ENCODE peak calls at places on chromosomes 16 and 17, in eight cellular contexts. D, L, R, M, P, F, Q and G are unnamed samples.

GRCh38 chr17:54013117-54013516 is 190.4 kb downstream of the KIF2B start:
- DNase-seq in M (no peak), D (no peak), F (no peak), R (no peak), P (no peak), L (no peak), Q (no peak), G (no peak)

GRCh38 chr17:49603238-49603637 is 27.6 kb downstream of the NXPH3 start:
- DNase-seq in Q (no peak), M (no peak), R (no peak), L (peak), P (no peak), D (peak), F (no peak), G (no peak)

GRCh38 chr17:883586-883962 is 96.0 kb downstream of the NXN start:
- DNase-seq in Q (no peak), F (no peak), L (no peak), R (no peak), D (no peak), M (no peak), P (no peak), G (no peak)

GRCh38 chr17:39617100-39617445 is 9.4 kb upstream of the NEUROD2 start:
- DNase-seq in Q (no peak), F (no peak), L (no peak), D (no peak), P (no peak), R (no peak), M (no peak), G (no peak)

GRCh38 chr17:36599546-36600250 is 1.7 kb upstream of the MRM1 start:
- DNase-seq in F (no peak), R (no peak), Q (no peak), D (no peak), L (no peak), P (no peak), M (no peak), G (no peak)

GRCh38 chr16:81624718-81625543 is 154.2 kb upstream of the PLCG2 start:
- DNase-seq in D (peak), Q (no peak), F (no peak), P (no peak), R (no peak), L (peak), M (no peak), G (no peak)

GRCh38 chr16:88510091-88510719 is 57.1 kb downstream of the ZFPM1 start:
- DNase-seq in M (no peak), R (no peak), P (no peak), Q (no peak), F (no peak), L (no peak), D (no peak), G (no peak)

GRCh38 chr16:18969050-18969854 is 14.5 kb upstream of the TMC7 start:
- DNase-seq in D (peak), L (peak), R (peak), P (peak), Q (peak), M (peak), F (no peak), G (peak)

GRCh38 chr17:51873302-51873701 is 285.2 kb downstream of the CA10 start:
- DNase-seq in R (no peak), P (no peak), L (no peak), D (no peak), F (no peak), M (no peak), Q (no peak), G (no peak)

GRCh38 chr16:4859900-4860255 is 12.6 kb downstream of the UBN1 start:
- DNase-seq in P (peak), L (peak), M (peak), D (no peak), F (no peak), R (no peak), Q (no peak), G (no peak)

GRCh38 chr16:71473891-71474290 is 11.8 kb upstream of the ZNF23 start:
- DNase-seq in Q (no peak), F (no peak), R (no peak), D (no peak), P (no peak), M (no peak), L (peak), G (peak)

GRCh38 chr16:4928227-4928626 is 8.7 kb downstream of the PPL start:
- DNase-seq in F (no peak), D (no peak), P (no peak), M (no peak), Q (no peak), L (no peak), R (no peak), G (no peak)

GRCh38 chr16:87076331-87076949 is 240.8 kb downstream of the C16orf95 start:
- DNase-seq in R (no peak), D (no peak), P (no peak), L (no peak), M (no peak), Q (no peak), F (no peak), G (no peak)

GRCh38 chr16:87074635-87075318 is 242.4 kb downstream of the C16orf95 start:
- DNase-seq in M (no peak), L (no peak), P (no peak), Q (peak), D (no peak), R (peak), F (no peak), G (no peak)

GRCh38 chr16:87077750-87078127 is 239.5 kb downstream of the C16orf95 start:
- DNase-seq in Q (no peak), F (no peak), L (no peak), R (no peak), M (no peak), P (no peak), D (no peak), G (no peak)

GRCh38 chr16:87075319-87075860 is 241.8 kb downstream of the C16orf95 start:
- DNase-seq in F (no peak), M (no peak), Q (no peak), R (no peak), L (no peak), D (no peak), P (no peak), G (no peak)

GRCh38 chr16:87076950-87077749 is 240.0 kb downstream of the C16orf95 start:
- DNase-seq in Q (peak), F (no peak), R (peak), L (peak), D (peak), M (peak), P (peak), G (peak)
- TF ChIP-seq CTCF in Q (peak), F (peak), R (peak), L (peak), D (peak), M (peak), P (peak), G (peak)

DNA sequence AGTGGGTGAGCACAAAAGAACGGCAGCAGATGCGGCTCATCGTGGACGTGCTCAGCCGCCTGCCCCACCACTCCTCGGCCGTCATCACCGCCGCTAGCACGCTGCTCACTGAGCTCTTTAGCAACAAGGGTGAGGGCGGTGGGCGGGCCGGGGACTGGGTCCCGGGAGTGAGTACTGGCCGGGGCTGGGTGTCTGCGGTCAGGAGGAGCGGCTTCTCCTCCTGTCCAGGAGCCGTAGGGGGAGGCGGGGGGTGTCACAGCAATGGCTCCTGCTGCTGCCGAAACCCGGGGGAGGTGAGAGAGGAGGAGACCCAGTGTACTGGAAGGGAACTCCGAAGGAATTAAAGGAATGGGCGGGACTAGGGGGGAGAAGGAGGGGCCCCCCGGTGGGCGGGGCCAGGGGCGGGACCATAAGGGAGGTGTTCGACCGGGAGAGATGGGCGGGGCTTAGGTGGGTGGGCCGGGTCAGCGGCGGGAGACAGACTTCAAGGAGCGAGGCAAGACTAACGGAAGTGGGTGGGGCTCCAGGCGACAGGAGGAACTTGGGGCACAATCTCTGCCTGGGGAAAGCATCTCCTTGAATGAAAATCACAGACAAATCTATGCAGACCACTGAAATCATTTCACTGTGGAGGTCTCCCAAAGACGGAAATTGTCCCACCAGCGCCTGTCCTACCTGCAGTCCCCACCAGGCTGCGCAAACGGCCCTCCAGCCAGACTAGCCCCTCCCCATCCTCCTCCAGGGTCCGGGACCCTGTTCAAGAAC is 2.3 kb downstream of the NAGS start:
- DNase-seq in F (peak), P (peak), M (peak), R (peak), L (peak), Q (peak), D (peak), G (peak)
- TF ChIP-seq CTCF in F (peak), P (peak), M (peak), R (peak), L (peak), Q (peak), D (peak), G (peak)

GRCh38 chr16:54484700-54485099 is 198.1 kb upstream of the IRX3 start:
- DNase-seq in D (no peak), F (no peak), L (no peak), M (no peak), P (no peak), Q (no peak), R (no peak), G (no peak)

GRCh38 chr16:54489225-54489781 is 202.7 kb upstream of the IRX3 start:
- DNase-seq in M (no peak), Q (no peak), L (peak), R (no peak), P (no peak), D (no peak), F (no peak), G (no peak)

GRCh38 chr16:54490089-54490488 is 203.5 kb upstream of the IRX3 start:
- DNase-seq in R (no peak), P (no peak), D (no peak), L (no peak), F (no peak), M (no peak), Q (no peak), G (no peak)

GRCh38 chr16:54487933-54488332 is 201.3 kb upstream of the IRX3 start:
- DNase-seq in Q (no peak), M (no peak), P (no peak), D (no peak), R (no peak), L (no peak), F (no peak), G (no peak)

DNA sequence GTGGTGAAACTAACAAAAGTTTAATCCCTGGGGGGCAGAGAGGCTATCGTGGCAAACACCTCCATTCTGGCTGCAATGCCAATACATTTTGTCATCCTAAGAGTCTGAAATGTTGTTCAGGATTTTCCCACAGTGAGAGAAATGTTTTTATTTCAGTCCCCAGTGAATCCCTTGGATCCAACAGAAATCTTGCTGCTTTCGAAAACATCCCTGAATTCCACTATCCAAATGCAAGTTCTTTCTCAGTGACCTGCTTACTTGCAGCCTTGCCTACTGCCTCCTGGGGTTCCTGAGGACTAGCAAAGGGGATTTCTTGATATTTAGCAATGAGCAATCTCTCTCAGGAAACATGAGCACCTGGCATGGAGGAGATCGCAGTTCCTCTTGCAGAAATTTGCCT is 202.1 kb upstream of the IRX3 start:
- DNase-seq in L (peak), R (no peak), D (no peak), Q (no peak), M (no peak), F (no peak), P (no peak), G (no peak)
- TF ChIP-seq CTCF in L (no peak), R (no peak), D (no peak), Q (no peak), M (no peak), F (no peak), P (no peak), G (no peak)

GRCh38 chr16:11354733-11355574 is 9.7 kb downstream of the RMI2 start:
- DNase-seq in Q (peak), F (no peak), R (no peak), L (no peak), M (peak), D (peak), P (no peak), G (no peak)
- TF ChIP-seq CTCF in Q (peak), F (no peak), R (no peak), L (no peak), M (peak), D (no peak), P (no peak), G (no peak)

DNA sequence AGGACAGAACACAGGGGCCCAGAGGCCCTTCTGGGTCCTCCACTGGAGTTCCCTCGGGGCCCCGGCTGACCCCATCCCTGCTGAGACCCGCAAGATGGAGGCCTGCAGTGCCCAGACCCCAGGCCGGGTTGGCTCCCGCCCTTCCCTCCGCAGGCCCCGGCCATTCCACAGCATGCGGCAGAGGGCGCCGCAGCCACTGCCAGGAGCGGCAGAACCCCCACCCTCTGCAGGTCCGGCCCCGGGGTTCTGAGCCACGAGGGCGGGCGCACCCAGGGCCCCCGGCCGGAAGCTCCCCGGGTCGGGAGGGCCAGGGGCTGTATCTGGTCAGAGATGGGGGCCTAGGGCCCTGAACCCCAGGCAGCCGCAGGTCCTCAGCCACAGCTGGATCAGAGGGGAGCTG is 2.4 kb upstream of the PERCC1 start:
- DNase-seq in Q (peak), P (no peak), D (no peak), M (peak), R (no peak), F (no peak), L (peak), G (no peak)
- TF ChIP-seq CTCF in Q (peak), P (peak), D (peak), M (peak), R (no peak), F (no peak), L (peak), G (peak)

DNA sequence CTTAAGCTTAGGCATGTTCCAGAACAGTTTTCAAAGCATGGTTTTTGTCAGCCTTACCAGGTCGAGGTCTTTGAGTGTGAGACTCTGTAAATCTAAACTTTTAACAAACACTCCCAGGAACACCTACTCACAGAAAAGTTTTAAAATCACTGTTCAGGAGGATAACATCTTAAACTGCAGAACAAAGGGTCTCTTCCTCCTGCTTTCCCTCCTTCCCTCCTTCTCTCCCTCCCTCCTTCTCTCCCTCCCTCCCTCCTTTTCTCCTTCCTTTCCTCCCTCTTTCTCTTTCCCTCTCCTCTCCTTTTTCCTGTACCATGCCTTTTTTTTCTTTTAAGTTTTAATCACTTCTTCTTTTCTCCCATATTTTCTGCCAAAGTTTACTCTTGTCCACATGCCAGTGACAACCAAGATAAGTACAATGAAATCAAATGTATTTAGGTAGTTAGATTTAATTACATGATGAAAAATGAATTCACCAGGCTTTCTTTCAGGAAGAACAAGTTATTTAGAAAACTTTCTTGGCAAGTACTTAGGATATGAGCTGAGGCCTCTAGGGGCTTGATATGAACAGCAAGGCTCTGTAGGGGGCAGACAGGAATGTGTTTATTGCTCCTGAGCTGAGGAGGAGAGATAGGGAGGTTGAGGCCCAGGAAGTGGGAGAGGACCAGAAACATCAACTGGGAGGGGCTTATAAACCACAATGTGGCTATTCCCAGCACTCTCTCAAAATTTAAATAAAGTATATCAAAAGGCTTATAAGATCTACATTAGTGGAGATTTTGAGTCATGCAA is 153.7 kb upstream of the MAF start:
- DNase-seq in R (no peak), P (peak), L (peak), F (no peak), M (peak), D (no peak), Q (no peak), G (no peak)
- TF ChIP-seq CTCF in R (no peak), P (peak), L (no peak), F (no peak), M (peak), D (no peak), Q (no peak), G (no peak)

GRCh38 chr16:1923299-1924034 is 5.3 kb upstream of the HS3ST6 start:
- DNase-seq in D (peak), R (peak), P (no peak), Q (no peak), F (no peak), M (peak), L (peak), G (no peak)
- TF ChIP-seq CTCF in D (peak), R (peak), P (peak), Q (peak), F (no peak), M (peak), L (peak), G (peak)